ENCODE peak calls at places on chromosomes 11 and 22, in four cellular contexts. One of them, this sample, is unnamed.

GRCh38 chr11:94134651-94135512 is 6.2 kb downstream of the PANX1 start:
- DNase-seq in G401: no peak
- DNase-seq in T-helper 17 cell: no peak
- DNase-seq in EL: peak
- DNase-seq in this sample: peak

GRCh38 chr22:21455334-21456089 is 11.7 kb upstream of the TMEM191C start:
- DNase-seq in G401: peak
- DNase-seq in T-helper 17 cell: no peak
- DNase-seq in EL: no peak
- DNase-seq in this sample: peak

GRCh38 chr11:19951558-19952083 is 208.7 kb downstream of the DBX1 start:
- DNase-seq in G401: peak
- DNase-seq in T-helper 17 cell: no peak
- DNase-seq in EL: peak
- DNase-seq in this sample: no peak

GRCh38 chr22:19046719-19047609 is 75.2 kb downstream of the DGCR2 start:
- DNase-seq in G401: no peak
- DNase-seq in T-helper 17 cell: no peak
- DNase-seq in EL: no peak
- DNase-seq in this sample: no peak

GRCh38 chr11:112734207-112734606 is 227.0 kb upstream of the NCAM1 start:
- DNase-seq in G401: no peak
- DNase-seq in T-helper 17 cell: no peak
- DNase-seq in EL: peak
- DNase-seq in this sample: peak

GRCh38 chr11:107563702-107564101 is 1.8 kb downstream of the ALKBH8 start:
- DNase-seq in G401: peak
- DNase-seq in T-helper 17 cell: no peak
- DNase-seq in EL: peak
- DNase-seq in this sample: no peak

GRCh38 chr11:106082096-106082495 is 4.6 kb downstream of the AASDHPPT start:
- DNase-seq in G401: no peak
- DNase-seq in T-helper 17 cell: no peak
- DNase-seq in EL: no peak
- DNase-seq in this sample: no peak

GRCh38 chr11:62402226-62402625 is 16.6 kb upstream of the SCGB1A1 start:
- DNase-seq in G401: no peak
- DNase-seq in T-helper 17 cell: no peak
- DNase-seq in EL: no peak
- DNase-seq in this sample: peak

GRCh38 chr11:33723238-33723881 is 12.9 kb downstream of the CD59 start:
- DNase-seq in G401: no peak
- DNase-seq in T-helper 17 cell: no peak
- DNase-seq in EL: peak
- DNase-seq in this sample: peak

GRCh38 chr11:63508009-63508408 is 2.1 kb downstream of the LGALS12 start:
- DNase-seq in G401: peak
- DNase-seq in T-helper 17 cell: no peak
- DNase-seq in EL: no peak
- DNase-seq in this sample: peak

GRCh38 chr11:5272395-5273017 is 2.8 kb upstream of the HBE1 start:
- DNase-seq in G401: no peak
- DNase-seq in T-helper 17 cell: no peak
- DNase-seq in EL: no peak
- DNase-seq in this sample: no peak

GRCh38 chr11:35623708-35624168 is 5.5 kb downstream of the FJX1 start:
- DNase-seq in G401: no peak
- DNase-seq in T-helper 17 cell: no peak
- DNase-seq in EL: peak
- DNase-seq in this sample: no peak

GRCh38 chr11:36376315-36376887 is 80.3 kb downstream of the PRR5L start:
- DNase-seq in G401: no peak
- DNase-seq in T-helper 17 cell: no peak
- DNase-seq in EL: peak
- DNase-seq in this sample: peak

GRCh38 chr11:121996574-121996973 is 119.4 kb downstream of the BLID start:
- DNase-seq in G401: no peak
- DNase-seq in T-helper 17 cell: no peak
- DNase-seq in EL: no peak
- DNase-seq in this sample: peak

GRCh38 chr22:47040486-47041145 is 278.2 kb downstream of the TBC1D22A start:
- DNase-seq in G401: no peak
- DNase-seq in T-helper 17 cell: no peak
- DNase-seq in EL: no peak
- DNase-seq in this sample: peak

GRCh38 chr11:67572747-67573419 is 10.7 kb upstream of the GSTP1 start:
- DNase-seq in G401: peak
- DNase-seq in T-helper 17 cell: no peak
- DNase-seq in EL: peak
- DNase-seq in this sample: peak

GRCh38 chr11:62805991-62806441 is 776 bp upstream of the NXF1 start:
- DNase-seq in G401: no peak
- DNase-seq in T-helper 17 cell: no peak
- DNase-seq in EL: peak
- DNase-seq in this sample: no peak

GRCh38 chr11:80350541-80350940 is 909.7 kb upstream of the TENM4 start:
- DNase-seq in G401: no peak
- DNase-seq in T-helper 17 cell: no peak
- DNase-seq in EL: no peak
- DNase-seq in this sample: no peak

GRCh38 chr22:48939441-48940265 is 888.0 kb downstream of the BRD1 start:
- DNase-seq in G401: no peak
- DNase-seq in T-helper 17 cell: no peak
- DNase-seq in EL: no peak
- DNase-seq in this sample: no peak

GRCh38 chr22:46830001-46830715 is 67.7 kb downstream of the TBC1D22A start:
- DNase-seq in G401: no peak
- DNase-seq in T-helper 17 cell: no peak
- DNase-seq in EL: peak
- DNase-seq in this sample: peak

GRCh38 chr11:14541180-14541579 is 21.0 kb upstream of the PSMA1 start:
- DNase-seq in G401: peak
- DNase-seq in T-helper 17 cell: no peak
- DNase-seq in EL: no peak
- DNase-seq in this sample: peak

GRCh38 chr11:104663190-104664140 is 234.8 kb downstream of the CASP12 start:
- DNase-seq in G401: no peak
- DNase-seq in T-helper 17 cell: no peak
- DNase-seq in EL: peak
- DNase-seq in this sample: no peak

GRCh38 chr22:44057411-44057987 is 33.4 kb downstream of the PARVB start:
- DNase-seq in G401: no peak
- DNase-seq in T-helper 17 cell: no peak
- DNase-seq in EL: no peak
- DNase-seq in this sample: peak

GRCh38 chr11:126413843-126414405 is 58.4 kb downstream of the ST3GAL4 start:
- DNase-seq in G401: no peak
- DNase-seq in T-helper 17 cell: no peak
- DNase-seq in EL: no peak
- DNase-seq in this sample: peak

GRCh38 chr11:70783356-70783755 is 385.0 kb downstream of the CTTN start:
- DNase-seq in G401: no peak
- DNase-seq in T-helper 17 cell: no peak
- DNase-seq in EL: no peak
- DNase-seq in this sample: no peak

GRCh38 chr11:123056835-123057491 is 5.0 kb downstream of the HSPA8 start:
- DNase-seq in G401: peak
- DNase-seq in T-helper 17 cell: no peak
- DNase-seq in EL: peak
- DNase-seq in this sample: no peak

GRCh38 chr11:46513934-46514342 is 79.9 kb downstream of the AMBRA1 start:
- DNase-seq in G401: peak
- DNase-seq in T-helper 17 cell: no peak
- DNase-seq in EL: peak
- DNase-seq in this sample: peak

GRCh38 chr11:134752964-134753804 is 341.1 kb upstream of the B3GAT1 start:
- DNase-seq in G401: no peak
- DNase-seq in T-helper 17 cell: no peak
- DNase-seq in EL: no peak
- DNase-seq in this sample: no peak

GRCh38 chr11:61272731-61273130 is 22.4 kb downstream of the VWCE start:
- DNase-seq in G401: no peak
- DNase-seq in T-helper 17 cell: no peak
- DNase-seq in EL: no peak
- DNase-seq in this sample: no peak

GRCh38 chr11:129320485-129320884 is 55.2 kb upstream of the BARX2 start:
- DNase-seq in G401: no peak
- DNase-seq in T-helper 17 cell: no peak
- DNase-seq in EL: no peak
- DNase-seq in this sample: no peak

GRCh38 chr11:82533628-82534353 is 199.9 kb downstream of the FAM181B start:
- DNase-seq in G401: no peak
- DNase-seq in T-helper 17 cell: no peak
- DNase-seq in EL: no peak
- DNase-seq in this sample: no peak

GRCh38 chr11:60783141-60783484 is 2.0 kb upstream of the MS4A10 start:
- DNase-seq in G401: no peak
- DNase-seq in T-helper 17 cell: no peak
- DNase-seq in EL: no peak
- DNase-seq in this sample: no peak

GRCh38 chr11:78289547-78290292 is 101.0 kb downstream of the USP35 start:
- DNase-seq in G401: no peak
- DNase-seq in T-helper 17 cell: no peak
- DNase-seq in EL: no peak
- DNase-seq in this sample: no peak

GRCh38 chr11:65013130-65013691 is 749 bp upstream of the ARL2 start:
- DNase-seq in G401: peak
- DNase-seq in T-helper 17 cell: peak
- DNase-seq in EL: no peak
- DNase-seq in this sample: peak

GRCh38 chr11:3227568-3228444 is 4.4 kb downstream of the MRGPRE start:
- DNase-seq in G401: no peak
- DNase-seq in T-helper 17 cell: no peak
- DNase-seq in EL: no peak
- DNase-seq in this sample: no peak

GRCh38 chr11:57277845-57278720 is 41.0 kb upstream of the APLNR start:
- DNase-seq in G401: peak
- DNase-seq in T-helper 17 cell: no peak
- DNase-seq in EL: peak
- DNase-seq in this sample: peak

This sample was measured in left ventricle myocardium superior.